ENCODE peak calls at places on chromosomes 12 and 14, in nine cellular contexts. One of them, this sample, is unnamed.

GRCh38 chr12:113702796-113703195 is 231.1 kb upstream of the LHX5 start:
- DNase-seq in SK-MEL-5: no peak
- DNase-seq in activated CD4-positive, alpha-beta T cell treated with anti-CD3 and anti-CD28 coated beads for 48 hours: no peak
- DNase-seq in NCI-H345: no peak
- DNase-seq in coronary artery: no peak
- DNase-seq in NCI-H1417: no peak
- DNase-seq in H4: no peak
- DNase-seq in T1000: no peak
- DNase-seq in myocyte: no peak
- DNase-seq in this sample: no peak

GRCh38 chr12:132523576-132524331 is 33.8 kb downstream of the FBRSL1 start:
- DNase-seq in H4: peak
- DNase-seq in coronary artery: no peak
- DNase-seq in myocyte: peak
- DNase-seq in NCI-H345: peak
- DNase-seq in activated CD4-positive, alpha-beta T cell treated with anti-CD3 and anti-CD28 coated beads for 48 hours: peak
- DNase-seq in SK-MEL-5: peak
- DNase-seq in NCI-H1417: peak
- DNase-seq in T1000: no peak
- DNase-seq in this sample: peak

GRCh38 chr12:120755269-120755668 is 29.6 kb downstream of the ACADS start:
- DNase-seq in T1000: no peak
- DNase-seq in NCI-H1417: no peak
- DNase-seq in H4: no peak
- DNase-seq in myocyte: no peak
- DNase-seq in SK-MEL-5: no peak
- DNase-seq in NCI-H345: no peak
- DNase-seq in activated CD4-positive, alpha-beta T cell treated with anti-CD3 and anti-CD28 coated beads for 48 hours: no peak
- DNase-seq in coronary artery: no peak
- DNase-seq in this sample: no peak

GRCh38 chr14:23061995-23062394 is 4.7 kb upstream of the CDH24 start:
- DNase-seq in coronary artery: peak
- DNase-seq in SK-MEL-5: peak
- DNase-seq in T1000: no peak
- DNase-seq in activated CD4-positive, alpha-beta T cell treated with anti-CD3 and anti-CD28 coated beads for 48 hours: no peak
- DNase-seq in NCI-H1417: no peak
- DNase-seq in H4: peak
- DNase-seq in myocyte: peak
- DNase-seq in NCI-H345: no peak
- DNase-seq in this sample: peak

GRCh38 chr14:68651652-68652432 is 141.0 kb downstream of the ZFP36L1 start:
- DNase-seq in SK-MEL-5: no peak
- DNase-seq in coronary artery: peak
- DNase-seq in T1000: no peak
- DNase-seq in activated CD4-positive, alpha-beta T cell treated with anti-CD3 and anti-CD28 coated beads for 48 hours: no peak
- DNase-seq in H4: peak
- DNase-seq in myocyte: no peak
- DNase-seq in NCI-H345: no peak
- DNase-seq in NCI-H1417: no peak
- DNase-seq in this sample: no peak

GRCh38 chr12:69932154-69932553 is 107.1 kb downstream of the MYRFL start:
- DNase-seq in activated CD4-positive, alpha-beta T cell treated with anti-CD3 and anti-CD28 coated beads for 48 hours: no peak
- DNase-seq in coronary artery: no peak
- DNase-seq in SK-MEL-5: no peak
- DNase-seq in H4: no peak
- DNase-seq in NCI-H345: no peak
- DNase-seq in NCI-H1417: no peak
- DNase-seq in myocyte: no peak
- DNase-seq in T1000: no peak
- DNase-seq in this sample: no peak

GRCh38 chr14:84343637-84344036 is 1186.3 kb upstream of the FLRT2 start:
- DNase-seq in NCI-H345: peak
- DNase-seq in activated CD4-positive, alpha-beta T cell treated with anti-CD3 and anti-CD28 coated beads for 48 hours: no peak
- DNase-seq in SK-MEL-5: peak
- DNase-seq in NCI-H1417: no peak
- DNase-seq in H4: peak
- DNase-seq in myocyte: peak
- DNase-seq in coronary artery: no peak
- DNase-seq in T1000: no peak
- DNase-seq in this sample: peak

GRCh38 chr14:55366271-55366670 is 45.4 kb downstream of the ATG14 start:
- DNase-seq in coronary artery: no peak
- DNase-seq in T1000: no peak
- DNase-seq in activated CD4-positive, alpha-beta T cell treated with anti-CD3 and anti-CD28 coated beads for 48 hours: no peak
- DNase-seq in myocyte: peak
- DNase-seq in SK-MEL-5: no peak
- DNase-seq in NCI-H345: no peak
- DNase-seq in NCI-H1417: no peak
- DNase-seq in H4: no peak
- DNase-seq in this sample: peak

GRCh38 chr12:119710374-119710773 is 42.4 kb downstream of the PRKAB1 start:
- DNase-seq in NCI-H1417: no peak
- DNase-seq in activated CD4-positive, alpha-beta T cell treated with anti-CD3 and anti-CD28 coated beads for 48 hours: no peak
- DNase-seq in NCI-H345: no peak
- DNase-seq in myocyte: no peak
- DNase-seq in SK-MEL-5: no peak
- DNase-seq in coronary artery: no peak
- DNase-seq in T1000: no peak
- DNase-seq in H4: no peak
- DNase-seq in this sample: no peak

GRCh38 chr12:68641138-68641537 is 30.4 kb downstream of the RAP1B start:
- DNase-seq in H4: peak
- DNase-seq in NCI-H1417: no peak
- DNase-seq in T1000: no peak
- DNase-seq in activated CD4-positive, alpha-beta T cell treated with anti-CD3 and anti-CD28 coated beads for 48 hours: peak
- DNase-seq in coronary artery: no peak
- DNase-seq in SK-MEL-5: peak
- DNase-seq in NCI-H345: no peak
- DNase-seq in myocyte: no peak
- DNase-seq in this sample: no peak

GRCh38 chr12:3496964-3497363 is 6.0 kb downstream of the PRMT8 start:
- DNase-seq in SK-MEL-5: peak
- DNase-seq in coronary artery: no peak
- DNase-seq in NCI-H345: peak
- DNase-seq in activated CD4-positive, alpha-beta T cell treated with anti-CD3 and anti-CD28 coated beads for 48 hours: no peak
- DNase-seq in T1000: no peak
- DNase-seq in H4: no peak
- DNase-seq in myocyte: no peak
- DNase-seq in NCI-H1417: peak
- DNase-seq in this sample: no peak

GRCh38 chr12:98058838-98059237 is 456.6 kb upstream of the TMPO start:
- DNase-seq in myocyte: peak
- DNase-seq in SK-MEL-5: no peak
- DNase-seq in NCI-H345: no peak
- DNase-seq in activated CD4-positive, alpha-beta T cell treated with anti-CD3 and anti-CD28 coated beads for 48 hours: no peak
- DNase-seq in coronary artery: no peak
- DNase-seq in NCI-H1417: peak
- DNase-seq in H4: no peak
- DNase-seq in T1000: no peak
- DNase-seq in this sample: no peak

GRCh38 chr14:70343141-70343540 is 16.3 kb downstream of the COX16 start:
- DNase-seq in T1000: no peak
- DNase-seq in myocyte: no peak
- DNase-seq in NCI-H1417: no peak
- DNase-seq in activated CD4-positive, alpha-beta T cell treated with anti-CD3 and anti-CD28 coated beads for 48 hours: no peak
- DNase-seq in coronary artery: no peak
- DNase-seq in NCI-H345: no peak
- DNase-seq in H4: no peak
- DNase-seq in SK-MEL-5: no peak
- DNase-seq in this sample: no peak

GRCh38 chr14:32405856-32406255 is 76.8 kb downstream of the AKAP6 start:
- DNase-seq in NCI-H1417: no peak
- DNase-seq in H4: no peak
- DNase-seq in SK-MEL-5: peak
- DNase-seq in myocyte: no peak
- DNase-seq in T1000: no peak
- DNase-seq in NCI-H345: no peak
- DNase-seq in coronary artery: no peak
- DNase-seq in activated CD4-positive, alpha-beta T cell treated with anti-CD3 and anti-CD28 coated beads for 48 hours: no peak
- DNase-seq in this sample: no peak